ENCODE peak calls at places on chromosomes 2 and 18, in six cellular contexts. K is transverse colon, J is sigmoid colon, U is breast epithelium, W is SK-N-SH, V is prostate gland. L is an unnamed sample.

GRCh38 chr18:79106084-79106483 is 36.9 kb downstream of the ATP9B start:
- DNase-seq in V (no peak), J (no peak), W (no peak), U (no peak), K (no peak), L (no peak)

GRCh38 chr18:10239138-10239537 is 215.3 kb upstream of the APCDD1 start:
- DNase-seq in K (no peak), W (no peak), U (peak), V (peak), J (peak), L (no peak)

GRCh38 chr2:186540971-186541370 is 48.9 kb upstream of the ITGAV start:
- DNase-seq in K (no peak), V (no peak), W (no peak), U (no peak), J (no peak), L (no peak)

GRCh38 chr2:240604939-240605716 is 18.6 kb downstream of the CAPN10 start:
- DNase-seq in W (no peak), J (peak), V (no peak), K (peak), U (no peak), L (no peak)

GRCh38 chr2:178767099-178768060 is 39.8 kb downstream of the TTN start:
- DNase-seq in U (no peak), W (no peak), V (no peak), K (no peak), J (no peak), L (no peak)

GRCh38 chr2:28030600-28030999 is 140.1 kb downstream of the BABAM2 start:
- DNase-seq in K (no peak), W (no peak), J (no peak), U (no peak), V (no peak), L (no peak)

GRCh38 chr2:42117182-42117579 is 52.0 kb upstream of the EML4 start:
- DNase-seq in W (no peak), V (no peak), K (no peak), J (no peak), U (no peak), L (no peak)

GRCh38 chr2:84486436-84487115 is 27.5 kb upstream of the SUCLG1 start:
- DNase-seq in W (no peak), V (peak), U (peak), J (no peak), K (peak), L (no peak)

GRCh38 chr2:74632209-74632938 is 15.8 kb downstream of the M1AP start:
- DNase-seq in V (no peak), W (no peak), U (no peak), J (no peak), K (no peak), L (no peak)

GRCh38 chr2:239109041-239109915 is 261.4 kb downstream of the TWIST2 start:
- DNase-seq in U (no peak), J (no peak), V (peak), K (peak), W (no peak), L (no peak)

GRCh38 chr2:149648282-149649030 is 60.9 kb upstream of the MMADHC start:
- DNase-seq in U (no peak), V (no peak), K (no peak), W (no peak), J (peak), L (no peak)

GRCh38 chr18:49563130-49563540 is 1.3 kb downstream of the LIPG start:
- DNase-seq in W (no peak), K (no peak), J (no peak), U (no peak), V (no peak), L (no peak)

GRCh38 chr18:7105943-7106342 is 11.7 kb downstream of the LAMA1 start:
- DNase-seq in J (no peak), U (no peak), V (no peak), W (no peak), K (no peak), L (no peak)

GRCh38 chr2:239138610-239139009 is 262.2 kb downstream of the HDAC4 start:
- DNase-seq in V (no peak), U (no peak), J (no peak), W (no peak), K (no peak), L (no peak)

GRCh38 chr2:128369126-128369555 is 50.5 kb upstream of the HS6ST1 start:
- DNase-seq in K (no peak), W (no peak), V (peak), U (no peak), J (peak), L (no peak)

GRCh38 chr2:108215794-108216211 is 24.0 kb upstream of the SULT1C3 start:
- DNase-seq in J (no peak), U (no peak), K (peak), W (no peak), V (peak), L (no peak)

GRCh38 chr2:191500566-191501389 is 177.2 kb upstream of the NABP1 start:
- DNase-seq in V (no peak), U (no peak), J (no peak), K (no peak), W (peak), L (no peak)

GRCh38 chr2:112152476-112153178 is 14.4 kb downstream of the FBLN7 start:
- DNase-seq in W (no peak), K (no peak), U (no peak), J (no peak), V (no peak), L (no peak)

GRCh38 chr2:68336192-68336591 is 16.4 kb upstream of the CNRIP1 start:
- DNase-seq in V (no peak), K (no peak), J (no peak), U (no peak), W (no peak), L (no peak)

GRCh38 chr2:46826898-46827245 is 88.7 kb downstream of the MCFD2 start:
- DNase-seq in W (no peak), J (no peak), K (no peak), U (no peak), V (no peak), L (no peak)

GRCh38 chr2:228048838-228049490 is 132.5 kb downstream of the SPHKAP start:
- DNase-seq in W (peak), J (no peak), K (peak), V (no peak), U (no peak), L (no peak)

GRCh38 chr2:34107811-34108210 is 508.7 kb upstream of the FAM98A start:
- DNase-seq in J (no peak), W (no peak), U (no peak), K (no peak), V (no peak), L (no peak)

GRCh38 chr2:159711562-159712193 is 628 bp upstream of the MARCHF7 start:
- DNase-seq in V (no peak), K (no peak), W (no peak), U (no peak), J (no peak), L (no peak)

GRCh38 chr2:237167934-237168333 is 82.2 kb downstream of the COPS8 start:
- DNase-seq in U (no peak), V (no peak), W (no peak), K (no peak), J (no peak), L (no peak)

GRCh38 chr2:237164474-237165047 is 78.9 kb downstream of the COPS8 start:
- DNase-seq in K (no peak), J (no peak), V (no peak), W (no peak), U (no peak), L (no peak)

GRCh38 chr2:237170017-237170416 is 84.3 kb downstream of the COPS8 start:
- DNase-seq in J (no peak), U (no peak), K (no peak), V (no peak), W (no peak), L (no peak)

GRCh38 chr2:237165405-237166276 is 80.0 kb downstream of the COPS8 start:
- DNase-seq in J (no peak), W (peak), K (no peak), V (no peak), U (no peak), L (no peak)

GRCh38 chr2:237167038-237167437 is 81.3 kb downstream of the COPS8 start:
- DNase-seq in V (no peak), W (no peak), J (no peak), K (no peak), U (no peak), L (no peak)
- TF ChIP-seq POLR2AphosphoS5 in V (no peak), W (no peak), J (no peak), K (no peak), U (no peak), L (no peak)

GRCh38 chr2:97965146-97965545 is 30.6 kb downstream of the TMEM131 start:
- DNase-seq in W (no peak), K (peak), J (no peak), V (no peak), U (no peak), L (no peak)

GRCh38 chr2:97967216-97967592 is 28.5 kb downstream of the TMEM131 start:
- DNase-seq in V (no peak), J (no peak), K (no peak), W (no peak), U (no peak), L (no peak)

GRCh38 chr2:97963880-97964279 is 31.9 kb downstream of the TMEM131 start:
- DNase-seq in W (no peak), J (no peak), U (no peak), K (no peak), V (no peak), L (no peak)

GRCh38 chr2:97968228-97968627 is 27.5 kb downstream of the TMEM131 start:
- DNase-seq in J (no peak), K (no peak), U (no peak), W (no peak), V (no peak), L (no peak)

DNA sequence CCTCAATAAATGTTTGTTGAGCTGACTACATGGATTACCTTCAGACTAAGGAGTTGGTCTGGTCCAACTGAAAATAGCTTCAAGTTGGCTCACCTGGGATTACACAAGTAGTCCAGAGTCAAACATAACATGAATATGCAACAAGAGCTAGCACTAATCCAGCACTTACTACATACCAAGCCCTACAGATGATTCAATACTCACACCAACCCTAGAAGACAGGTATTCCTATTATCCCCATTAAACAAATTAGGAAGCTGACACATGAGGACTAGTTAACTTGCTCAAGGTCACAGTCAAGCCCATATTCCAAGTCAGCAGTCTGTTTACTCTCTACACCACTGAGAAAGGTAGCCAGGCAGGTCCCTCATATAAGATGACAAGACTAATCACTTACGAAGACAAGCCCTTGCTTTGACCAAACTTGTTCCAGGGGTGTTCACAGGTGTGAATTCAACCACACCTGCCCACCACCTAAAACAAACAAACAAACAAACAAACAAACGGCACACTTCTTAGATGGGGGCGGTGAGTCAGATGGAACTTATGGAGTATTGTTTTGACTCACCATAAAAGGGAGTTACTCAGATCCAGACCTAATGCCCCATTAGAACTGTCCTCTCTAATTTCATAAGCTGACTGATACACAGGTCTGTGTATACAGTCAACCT is 29.1 kb downstream of the TMEM131 start:
- DNase-seq in W (no peak), U (no peak), K (no peak), J (no peak), V (no peak), L (no peak)
- TF ChIP-seq POLR2AphosphoS5 in W (no peak), U (no peak), K (peak), J (no peak), V (no peak), L (no peak)

GRCh38 chr18:31243740-31244512 is 74.0 kb upstream of the DSG1 start:
- DNase-seq in W (no peak), J (no peak), U (no peak), K (no peak), V (no peak), L (no peak)
- TF ChIP-seq POLR2AphosphoS5 in W (no peak), J (no peak), U (no peak), K (no peak), V (no peak), L (no peak)

GRCh38 chr2:162579169-162579568 is 235.2 kb downstream of the GCA start:
- DNase-seq in V (no peak), J (no peak), K (no peak), W (no peak), U (no peak), L (no peak)
- TF ChIP-seq POLR2AphosphoS5 in V (no peak), J (no peak), K (no peak), W (no peak), U (no peak), L (no peak)

DNA sequence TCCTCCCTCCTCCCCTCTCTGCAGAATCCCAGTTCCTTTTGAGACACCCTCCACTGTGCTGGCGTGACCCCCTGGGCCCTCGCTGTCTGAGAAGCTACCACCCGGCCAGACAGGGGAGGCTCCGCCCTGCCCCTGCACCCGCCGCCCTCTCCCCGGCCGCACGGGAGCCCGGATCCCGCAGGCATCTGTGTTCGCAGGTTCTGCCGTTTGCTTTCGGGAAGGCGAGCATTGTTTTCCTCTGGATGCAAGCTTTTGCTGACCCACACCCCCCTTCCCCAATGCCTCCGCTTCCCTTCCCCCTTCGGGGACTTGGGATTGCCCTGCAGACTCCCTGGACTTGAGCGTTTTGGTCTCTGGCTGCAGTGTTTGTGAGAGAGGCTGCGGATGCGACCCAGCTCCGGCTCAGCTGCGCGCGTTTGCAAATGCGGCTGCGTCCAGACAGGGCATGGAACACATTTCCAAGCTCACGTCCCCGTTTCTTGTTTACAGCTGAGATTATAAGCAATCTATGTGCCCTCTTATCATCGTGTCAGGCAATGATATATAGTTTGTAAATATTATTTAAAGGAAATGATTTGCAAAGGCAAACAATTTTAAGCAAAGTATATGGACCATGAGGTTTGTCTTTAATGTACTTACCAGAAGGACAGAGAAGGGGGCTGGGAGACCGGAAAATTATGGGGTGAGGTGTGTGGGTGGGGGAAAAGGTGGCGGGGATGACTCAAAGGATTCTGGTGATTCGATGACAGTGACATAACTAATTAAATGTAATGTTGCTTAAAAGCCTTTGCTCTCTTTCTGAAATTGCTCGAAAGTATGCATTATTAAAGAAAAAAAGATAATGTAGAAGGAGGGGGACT is 631.8 kb downstream of the NYAP2 start:
- DNase-seq in J (peak), W (peak), V (peak), K (peak), U (peak), L (no peak)
- TF ChIP-seq POLR2AphosphoS5 in J (peak), W (no peak), V (peak), K (no peak), U (peak), L (no peak)

DNA sequence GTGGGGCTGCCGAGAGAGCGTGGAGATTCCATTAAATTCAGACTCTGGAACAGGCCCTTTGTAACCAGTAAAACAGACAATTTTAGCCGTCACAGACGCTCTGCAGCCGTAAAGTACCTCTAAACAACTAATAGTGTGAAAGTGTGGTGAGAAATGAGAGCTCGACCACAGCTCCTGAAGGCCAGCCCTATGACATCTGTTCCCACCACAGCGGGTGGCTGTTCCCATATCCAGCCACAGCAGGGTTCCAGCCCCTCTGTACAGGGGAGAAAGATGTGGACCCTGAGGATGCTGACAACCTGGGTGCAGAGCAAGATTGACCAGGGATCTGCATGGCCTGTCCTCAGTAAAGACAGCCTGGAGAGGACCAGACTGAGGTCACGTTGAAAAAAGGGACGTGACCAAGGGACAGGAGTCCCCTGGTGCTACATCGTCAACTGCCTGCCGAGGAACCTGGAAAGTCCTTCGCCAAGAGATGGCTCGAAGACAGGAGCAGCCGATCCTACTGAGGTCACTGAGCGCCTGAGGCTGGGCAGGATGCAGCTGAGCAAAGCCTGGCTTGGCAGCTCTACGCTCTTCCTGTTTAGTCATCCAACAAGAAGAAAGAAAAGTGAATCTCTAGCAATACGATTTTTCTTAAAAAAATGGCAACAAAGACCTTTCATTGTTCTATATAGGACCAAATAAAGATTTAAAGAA is 831.7 kb downstream of the RNF144A start:
- DNase-seq in J (no peak), U (peak), V (peak), K (no peak), W (no peak), L (no peak)
- TF ChIP-seq POLR2AphosphoS5 in J (no peak), U (peak), V (peak), K (no peak), W (no peak), L (no peak)